ENCODE peak calls at places on chromosomes 2 and 18, in seven cellular contexts. O, R, I, E, M, S and W are unnamed samples.

GRCh38 chr18:8791171-8791651 is 85.9 kb downstream of the MTCL1 start:
- DNase-seq in R (no peak), I (no peak), M (no peak), S (no peak), E (no peak), O (peak), W (no peak)

GRCh38 chr2:9771481-9772017 is 71.7 kb upstream of the TAF1B start:
- DNase-seq in M (no peak), O (peak), E (no peak), I (no peak), R (no peak), S (no peak), W (no peak)

GRCh38 chr2:24771905-24772586 is 21.1 kb downstream of the PTRHD1 start:
- DNase-seq in S (no peak), M (no peak), I (no peak), R (no peak), O (no peak), E (no peak), W (no peak)

GRCh38 chr2:191591025-191591424 is 86.9 kb upstream of the NABP1 start:
- DNase-seq in E (no peak), R (no peak), O (no peak), M (no peak), I (no peak), S (no peak), W (no peak)

GRCh38 chr2:75200140-75200985 is 1.0 kb upstream of the TACR1 start:
- DNase-seq in M (no peak), R (no peak), S (peak), E (no peak), O (peak), I (no peak), W (no peak)

GRCh38 chr2:144414324-144414845 is 105.5 kb downstream of the ZEB2 start:
- DNase-seq in S (no peak), M (no peak), R (no peak), E (no peak), I (no peak), O (no peak), W (no peak)

GRCh38 chr2:168632733-168633132 is 169.7 kb upstream of the NOSTRIN start:
- DNase-seq in S (no peak), O (peak), R (no peak), M (no peak), I (no peak), E (no peak), W (no peak)

GRCh38 chr2:83022631-83023210 is 1436.4 kb downstream of the SUCLG1 start:
- DNase-seq in S (no peak), E (no peak), R (no peak), I (no peak), O (no peak), M (no peak), W (no peak)

GRCh38 chr2:241540391-241540765 is 18.2 kb upstream of the BOK start:
- DNase-seq in I (no peak), E (no peak), S (no peak), R (no peak), O (no peak), M (no peak), W (no peak)

GRCh38 chr2:27915191-27915590 is 24.7 kb downstream of the BABAM2 start:
- DNase-seq in M (no peak), S (no peak), R (no peak), I (no peak), E (no peak), O (no peak), W (no peak)

GRCh38 chr2:127479219-127479825 is 47.0 kb downstream of the IWS1 start:
- DNase-seq in S (no peak), E (no peak), I (no peak), M (no peak), O (peak), R (no peak), W (no peak)

GRCh38 chr18:77071711-77072292 is 60.8 kb downstream of the MBP start:
- DNase-seq in S (no peak), R (peak), O (peak), I (peak), M (peak), E (no peak), W (peak)

GRCh38 chr18:24959100-24959499 is 392.9 kb downstream of the ZNF521 start:
- DNase-seq in S (no peak), M (no peak), E (no peak), O (no peak), I (no peak), R (no peak), W (no peak)

GRCh38 chr18:12085136-12085535 is 8.5 kb upstream of the ANKRD62 start:
- DNase-seq in E (no peak), I (no peak), O (no peak), R (no peak), M (no peak), S (no peak), W (no peak)

GRCh38 chr2:46669996-46670793 is 190.8 kb downstream of the TMEM247 start:
- DNase-seq in I (no peak), O (no peak), M (no peak), R (no peak), E (no peak), S (no peak), W (no peak)

GRCh38 chr2:219542931-219543595 is 546 bp downstream of the CHPF start:
- DNase-seq in I (no peak), S (peak), E (no peak), M (no peak), R (no peak), O (peak), W (no peak)

GRCh38 chr2:231355802-231356473 is 39.6 kb upstream of the B3GNT7 start:
- DNase-seq in E (no peak), S (no peak), I (no peak), M (no peak), O (no peak), R (no peak), W (no peak)

GRCh38 chr2:239227661-239228371 is 173.0 kb downstream of the HDAC4 start:
- DNase-seq in I (no peak), O (no peak), S (no peak), R (no peak), E (no peak), M (no peak), W (no peak)

GRCh38 chr2:164145093-164145987 is 409.5 kb upstream of the FIGN start:
- DNase-seq in S (no peak), M (no peak), E (no peak), O (no peak), R (no peak), I (no peak), W (no peak)

GRCh38 chr2:187093771-187094412 is 244.9 kb upstream of the ZSWIM2 start:
- DNase-seq in M (no peak), I (no peak), R (no peak), O (no peak), E (no peak), S (no peak), W (no peak)

GRCh38 chr2:200929334-200930249 is 33.9 kb downstream of the ORC2 start:
- DNase-seq in I (no peak), E (no peak), M (no peak), O (no peak), R (no peak), S (no peak), W (no peak)

GRCh38 chr2:212863185-212863588 is 288.2 kb downstream of the IKZF2 start:
- DNase-seq in M (no peak), E (no peak), I (no peak), S (peak), O (peak), R (no peak), W (no peak)

GRCh38 chr2:28155627-28156026 is 237.0 kb upstream of the FOSL2 start:
- DNase-seq in M (no peak), O (peak), R (no peak), S (no peak), E (no peak), I (no peak), W (no peak)

GRCh38 chr2:189580267-189580661 is 322 bp downstream of the SLC40A1 start:
- DNase-seq in R (peak), I (peak), O (no peak), S (peak), M (peak), E (peak), W (no peak)

GRCh38 chr2:181857471-181857870 is 34.1 kb upstream of the ITPRID2 start:
- DNase-seq in R (no peak), O (no peak), I (no peak), E (no peak), S (no peak), M (no peak), W (no peak)

GRCh38 chr2:12918841-12919445 is 202.2 kb downstream of the TRIB2 start:
- DNase-seq in E (no peak), I (no peak), R (no peak), M (no peak), S (peak), O (no peak), W (no peak)

GRCh38 chr2:186170693-186171092 is 315.4 kb upstream of the ZC3H15 start:
- DNase-seq in M (no peak), I (no peak), O (no peak), S (no peak), E (no peak), R (no peak), W (no peak)

GRCh38 chr2:85399183-85399455 is 11.0 kb downstream of the CAPG start:
- DNase-seq in I (no peak), O (no peak), E (no peak), S (no peak), M (no peak), R (no peak), W (no peak)

GRCh38 chr2:164661349-164661748 is 40.1 kb upstream of the GRB14 start:
- DNase-seq in S (no peak), M (no peak), O (no peak), I (no peak), E (no peak), R (no peak), W (no peak)

GRCh38 chr2:235244497-235245215 is 249.2 kb upstream of the AGAP1 start:
- DNase-seq in R (no peak), M (no peak), I (no peak), E (no peak), O (no peak), S (no peak), W (no peak)

GRCh38 chr2:230890696-230891095 is 26.0 kb downstream of the ITM2C start:
- DNase-seq in R (no peak), M (no peak), E (no peak), I (no peak), S (no peak), O (no peak), W (no peak)

GRCh38 chr2:234436482-234436837 is 60.4 kb downstream of the ARL4C start:
- DNase-seq in I (no peak), R (no peak), O (no peak), M (no peak), S (no peak), E (no peak), W (no peak)

GRCh38 chr2:3785220-3785889 is 82.0 kb downstream of the DCDC2C start:
- DNase-seq in E (no peak), O (no peak), R (no peak), I (no peak), M (no peak), S (no peak), W (no peak)